ENCODE peak calls at places on chromosomes 12 and 14, in nine cellular contexts. One of them, this sample, is unnamed.
A peak's percentile ranks its signal among the peaks of the same experiment; 100 is the strongest.

GRCh38 chr12:110502449-110502738 is 263 bp downstream of the RAD9B start:
- DNase-seq in EL: no peak
- DNase-seq in activated effector memory CD4-positive, alpha-beta T cell treated with Interleukin-2 at 50 U/mL for 16 hours: no peak
- DNase-seq in stimulated activated CD4-positive, alpha-beta T cell treated with anti-CD3 and anti-CD28 coated beads, Interleukin-1b, Interleukin-23, amount 100 ng/mL, for 1 hour: no peak
- DNase-seq in KBM-7: no peak
- DNase-seq in NCI-H2029: no peak
- DNase-seq in RWPE1: no peak
- DNase-seq in bronchial epithelial cell: no peak
- DNase-seq in activated B cell treated with CpG ODN at 0.5 μM for 24 hours: no peak
- DNase-seq in this sample: no peak

GRCh38 chr12:29782821-29783772 is 645 bp downstream of the TMTC1 start:
- DNase-seq in activated effector memory CD4-positive, alpha-beta T cell treated with Interleukin-2 at 50 U/mL for 16 hours: no peak
- DNase-seq in stimulated activated CD4-positive, alpha-beta T cell treated with anti-CD3 and anti-CD28 coated beads, Interleukin-1b, Interleukin-23, amount 100 ng/mL, for 1 hour: no peak
- DNase-seq in activated B cell treated with CpG ODN at 0.5 μM for 24 hours: no peak
- DNase-seq in bronchial epithelial cell: no peak
- DNase-seq in NCI-H2029: peak; percentile 14
- DNase-seq in KBM-7: no peak
- DNase-seq in EL: peak; percentile 1
- DNase-seq in RWPE1: peak; percentile 1
- DNase-seq in this sample: peak; percentile 35

GRCh38 chr14:103511022-103511693 is 11.5 kb downstream of the CKB start:
- DNase-seq in activated B cell treated with CpG ODN at 0.5 μM for 24 hours: no peak
- DNase-seq in NCI-H2029: no peak
- DNase-seq in stimulated activated CD4-positive, alpha-beta T cell treated with anti-CD3 and anti-CD28 coated beads, Interleukin-1b, Interleukin-23, amount 100 ng/mL, for 1 hour: no peak
- DNase-seq in activated effector memory CD4-positive, alpha-beta T cell treated with Interleukin-2 at 50 U/mL for 16 hours: no peak
- DNase-seq in KBM-7: no peak
- DNase-seq in RWPE1: no peak
- DNase-seq in EL: no peak
- DNase-seq in bronchial epithelial cell: no peak
- DNase-seq in this sample: no peak

GRCh38 chr14:72679591-72680151 is 214.2 kb downstream of the DPF3 start:
- DNase-seq in RWPE1: no peak
- DNase-seq in activated B cell treated with CpG ODN at 0.5 μM for 24 hours: no peak
- DNase-seq in bronchial epithelial cell: no peak
- DNase-seq in KBM-7: no peak
- DNase-seq in NCI-H2029: no peak
- DNase-seq in activated effector memory CD4-positive, alpha-beta T cell treated with Interleukin-2 at 50 U/mL for 16 hours: no peak
- DNase-seq in stimulated activated CD4-positive, alpha-beta T cell treated with anti-CD3 and anti-CD28 coated beads, Interleukin-1b, Interleukin-23, amount 100 ng/mL, for 1 hour: no peak
- DNase-seq in EL: no peak
- DNase-seq in this sample: no peak

GRCh38 chr12:111066744-111067437 is 146.5 kb upstream of the MYL2 start:
- DNase-seq in EL: peak; percentile 9
- DNase-seq in RWPE1: peak; percentile 84
- DNase-seq in bronchial epithelial cell: peak; percentile 90
- DNase-seq in activated effector memory CD4-positive, alpha-beta T cell treated with Interleukin-2 at 50 U/mL for 16 hours: no peak
- DNase-seq in NCI-H2029: no peak
- DNase-seq in KBM-7: peak; percentile 12
- DNase-seq in activated B cell treated with CpG ODN at 0.5 μM for 24 hours: no peak
- DNase-seq in stimulated activated CD4-positive, alpha-beta T cell treated with anti-CD3 and anti-CD28 coated beads, Interleukin-1b, Interleukin-23, amount 100 ng/mL, for 1 hour: no peak
- DNase-seq in this sample: peak; percentile 3

GRCh38 chr12:124695861-124696260 is 128.4 kb upstream of the NCOR2 start:
- DNase-seq in activated B cell treated with CpG ODN at 0.5 μM for 24 hours: no peak
- DNase-seq in EL: no peak
- DNase-seq in stimulated activated CD4-positive, alpha-beta T cell treated with anti-CD3 and anti-CD28 coated beads, Interleukin-1b, Interleukin-23, amount 100 ng/mL, for 1 hour: no peak
- DNase-seq in activated effector memory CD4-positive, alpha-beta T cell treated with Interleukin-2 at 50 U/mL for 16 hours: no peak
- DNase-seq in bronchial epithelial cell: no peak
- DNase-seq in KBM-7: no peak
- DNase-seq in NCI-H2029: no peak
- DNase-seq in RWPE1: no peak
- DNase-seq in this sample: no peak

GRCh38 chr14:62209287-62209899 is 447.2 kb downstream of the SNAPC1 start:
- DNase-seq in activated effector memory CD4-positive, alpha-beta T cell treated with Interleukin-2 at 50 U/mL for 16 hours: no peak
- DNase-seq in bronchial epithelial cell: peak; percentile 95
- DNase-seq in stimulated activated CD4-positive, alpha-beta T cell treated with anti-CD3 and anti-CD28 coated beads, Interleukin-1b, Interleukin-23, amount 100 ng/mL, for 1 hour: no peak
- DNase-seq in EL: peak; percentile 78
- DNase-seq in activated B cell treated with CpG ODN at 0.5 μM for 24 hours: no peak
- DNase-seq in NCI-H2029: no peak
- DNase-seq in RWPE1: peak; percentile 54
- DNase-seq in KBM-7: no peak
- DNase-seq in this sample: peak; percentile 90

GRCh38 chr12:123363385-123363742 is 1.3 kb downstream of the SBNO1 start:
- DNase-seq in bronchial epithelial cell: peak; percentile 18
- DNase-seq in activated effector memory CD4-positive, alpha-beta T cell treated with Interleukin-2 at 50 U/mL for 16 hours: no peak
- DNase-seq in activated B cell treated with CpG ODN at 0.5 μM for 24 hours: no peak
- DNase-seq in KBM-7: no peak
- DNase-seq in RWPE1: peak; percentile 20
- DNase-seq in stimulated activated CD4-positive, alpha-beta T cell treated with anti-CD3 and anti-CD28 coated beads, Interleukin-1b, Interleukin-23, amount 100 ng/mL, for 1 hour: no peak
- DNase-seq in NCI-H2029: peak; percentile 16
- DNase-seq in EL: peak; percentile 29
- DNase-seq in this sample: peak; percentile 28

GRCh38 chr14:64388533-64389243 is 535 bp downstream of the MTHFD1 start:
- DNase-seq in stimulated activated CD4-positive, alpha-beta T cell treated with anti-CD3 and anti-CD28 coated beads, Interleukin-1b, Interleukin-23, amount 100 ng/mL, for 1 hour: no peak
- DNase-seq in activated effector memory CD4-positive, alpha-beta T cell treated with Interleukin-2 at 50 U/mL for 16 hours: no peak
- DNase-seq in NCI-H2029: peak; percentile 18
- DNase-seq in EL: peak; percentile 38
- DNase-seq in activated B cell treated with CpG ODN at 0.5 μM for 24 hours: no peak
- DNase-seq in RWPE1: peak; percentile 36
- DNase-seq in bronchial epithelial cell: peak; percentile 17
- DNase-seq in KBM-7: no peak
- DNase-seq in this sample: peak; percentile 22

GRCh38 chr14:91395466-91395865 is 22.2 kb downstream of the CCDC88C start:
- DNase-seq in RWPE1: no peak
- DNase-seq in NCI-H2029: no peak
- DNase-seq in KBM-7: no peak
- DNase-seq in bronchial epithelial cell: no peak
- DNase-seq in EL: no peak
- DNase-seq in activated B cell treated with CpG ODN at 0.5 μM for 24 hours: no peak
- DNase-seq in stimulated activated CD4-positive, alpha-beta T cell treated with anti-CD3 and anti-CD28 coated beads, Interleukin-1b, Interleukin-23, amount 100 ng/mL, for 1 hour: no peak
- DNase-seq in activated effector memory CD4-positive, alpha-beta T cell treated with Interleukin-2 at 50 U/mL for 16 hours: no peak
- DNase-seq in this sample: no peak

GRCh38 chr12:34300376-34301250 is 278.3 kb downstream of the ALG10 start:
- DNase-seq in NCI-H2029: no peak
- DNase-seq in activated effector memory CD4-positive, alpha-beta T cell treated with Interleukin-2 at 50 U/mL for 16 hours: no peak
- DNase-seq in activated B cell treated with CpG ODN at 0.5 μM for 24 hours: no peak
- DNase-seq in RWPE1: no peak
- DNase-seq in bronchial epithelial cell: no peak
- DNase-seq in EL: no peak
- DNase-seq in KBM-7: no peak
- DNase-seq in stimulated activated CD4-positive, alpha-beta T cell treated with anti-CD3 and anti-CD28 coated beads, Interleukin-1b, Interleukin-23, amount 100 ng/mL, for 1 hour: no peak
- DNase-seq in this sample: no peak

GRCh38 chr12:121248611-121249010 is 38.7 kb downstream of the P2RX4 start:
- DNase-seq in NCI-H2029: no peak
- DNase-seq in KBM-7: no peak
- DNase-seq in activated effector memory CD4-positive, alpha-beta T cell treated with Interleukin-2 at 50 U/mL for 16 hours: no peak
- DNase-seq in bronchial epithelial cell: no peak
- DNase-seq in RWPE1: no peak
- DNase-seq in stimulated activated CD4-positive, alpha-beta T cell treated with anti-CD3 and anti-CD28 coated beads, Interleukin-1b, Interleukin-23, amount 100 ng/mL, for 1 hour: no peak
- DNase-seq in EL: no peak
- DNase-seq in activated B cell treated with CpG ODN at 0.5 μM for 24 hours: peak; percentile 36
- DNase-seq in this sample: no peak

GRCh38 chr14:35051796-35052195 is 5.7 kb downstream of the FAM177A1 start:
- DNase-seq in RWPE1: no peak
- DNase-seq in activated B cell treated with CpG ODN at 0.5 μM for 24 hours: no peak
- DNase-seq in bronchial epithelial cell: no peak
- DNase-seq in NCI-H2029: peak; percentile 58
- DNase-seq in activated effector memory CD4-positive, alpha-beta T cell treated with Interleukin-2 at 50 U/mL for 16 hours: no peak
- DNase-seq in EL: no peak
- DNase-seq in stimulated activated CD4-positive, alpha-beta T cell treated with anti-CD3 and anti-CD28 coated beads, Interleukin-1b, Interleukin-23, amount 100 ng/mL, for 1 hour: no peak
- DNase-seq in KBM-7: no peak
- DNase-seq in this sample: peak; percentile 7

GRCh38 chr14:22980672-22981089 is 1.7 kb downstream of the AJUBA start:
- DNase-seq in activated effector memory CD4-positive, alpha-beta T cell treated with Interleukin-2 at 50 U/mL for 16 hours: no peak
- DNase-seq in stimulated activated CD4-positive, alpha-beta T cell treated with anti-CD3 and anti-CD28 coated beads, Interleukin-1b, Interleukin-23, amount 100 ng/mL, for 1 hour: no peak
- DNase-seq in bronchial epithelial cell: no peak
- DNase-seq in activated B cell treated with CpG ODN at 0.5 μM for 24 hours: no peak
- DNase-seq in NCI-H2029: no peak
- DNase-seq in RWPE1: peak; percentile 88
- DNase-seq in EL: peak; percentile 88
- DNase-seq in KBM-7: peak; percentile 26
- DNase-seq in this sample: no peak

This sample was measured in fibroblast of mammary gland.